ENCODE peak calls at places on chromosomes 4 and X, in nine cellular contexts. T, K, N, V, W, X, J, Y and E are unnamed samples.

GRCh38 chr4:186144596-186145569 is 40.4 kb downstream of the FAM149A start:
- DNase-seq in T (peak), K (peak), N (no peak), V (peak), W (peak), X (peak), J (peak), Y (peak), E (peak)

GRCh38 chr4:105686571-105686970 is 21.9 kb downstream of the INTS12 start:
- DNase-seq in T (no peak), K (no peak), N (no peak), V (no peak), W (no peak), X (no peak), J (no peak), Y (no peak), E (no peak)

GRCh38 chr4:176999943-177000543 is 207.3 kb upstream of the VEGFC start:
- DNase-seq in T (no peak), K (no peak), N (no peak), V (no peak), W (no peak), X (no peak), J (no peak), Y (no peak), E (no peak)

GRCh38 chrX:76407795-76408194 is 19.7 kb upstream of the MAGEE1 start:
- DNase-seq in T (no peak), K (no peak), N (no peak), V (no peak), W (no peak), X (no peak), J (no peak), Y (no peak), E (no peak)

GRCh38 chr4:158176108-158176507 is 3.3 kb upstream of the GASK1B start:
- DNase-seq in T (peak), K (no peak), N (no peak), V (peak), W (peak), X (peak), J (no peak), Y (peak), E (peak)

GRCh38 chrX:129472116-129472515 is 51.2 kb downstream of the SMARCA1 start:
- DNase-seq in T (peak), K (no peak), N (no peak), V (peak), W (peak), X (no peak), J (no peak), Y (no peak), E (peak)

GRCh38 chrX:71253253-71254091 is 468 bp downstream of the ZMYM3 start:
- DNase-seq in T (peak), K (no peak), N (no peak), V (peak), W (peak), X (peak), J (no peak), Y (peak), E (no peak)

GRCh38 chrX:153395613-153396319 is 5.4 kb downstream of the PNMA6E start:
- DNase-seq in T (no peak), K (no peak), N (no peak), V (no peak), W (no peak), X (no peak), J (no peak), Y (no peak), E (no peak)